ENCODE peak calls at places on chromosome 1, in five cellular contexts. R is breast epithelium, O is adrenal gland, J is ovary, T is Panc1. S is an unnamed sample. For H3K4me1, the result is how much of the 10 kb centered on the place peaks cover.

GRCh38 chr1:247204177-247204647 is 32.4 kb upstream of the ZNF124 start:
- DNase-seq in J (no peak), R (no peak), T (no peak), O (no peak), S (no peak)

GRCh38 chr1:66298427-66298826 is 235.5 kb upstream of the SGIP1 start:
- DNase-seq in R (no peak), T (no peak), J (no peak), O (no peak), S (peak)

GRCh38 chr1:1666526-1666925 is 7.7 kb upstream of the CDK11B start:
- DNase-seq in T (no peak), J (no peak), O (no peak), R (peak), S (no peak)

GRCh38 chr1:18385239-18385790 is 95.4 kb upstream of the KLHDC7A start:
- DNase-seq in O (peak), R (no peak), J (peak), T (no peak), S (peak)

GRCh38 chr1:42420145-42420544 is 35.7 kb downstream of the ZMYND12 start:
- DNase-seq in J (no peak), O (no peak), T (no peak), R (no peak), S (no peak)

GRCh38 chr1:77536813-77537212 is 145.6 kb downstream of the ZZZ3 start:
- DNase-seq in O (no peak), J (no peak), R (no peak), T (peak), S (no peak)

GRCh38 chr1:199310701-199311100 is 671.9 kb downstream of the PTPRC start:
- DNase-seq in O (no peak), R (no peak), T (no peak), J (no peak), S (no peak)

GRCh38 chr1:164361927-164362326 is 197.1 kb upstream of the PBX1 start:
- DNase-seq in T (no peak), J (no peak), O (peak), R (no peak), S (no peak)

GRCh38 chr1:209199822-209200221 is 383.7 kb upstream of the CAMK1G start:
- DNase-seq in O (no peak), R (no peak), T (no peak), J (no peak), S (no peak)

GRCh38 chr1:100034465-100034864 is 64.7 kb downstream of the SLC35A3 start:
- DNase-seq in O (no peak), R (no peak), J (no peak), T (no peak), S (no peak)

GRCh38 chr1:111417755-111418154 is 9.8 kb downstream of the OVGP1 start:
- DNase-seq in O (no peak), T (no peak), J (no peak), R (no peak), S (no peak)

GRCh38 chr1:8013800-8014199 is 12.3 kb downstream of the ERRFI1 start:
- DNase-seq in R (no peak), O (no peak), T (no peak), J (no peak), S (no peak)

GRCh38 chr1:12619396-12620141 is 1.6 kb upstream of the DHRS3 start:
- DNase-seq in R (peak), T (peak), J (peak), O (peak), S (peak)

GRCh38 chr1:91885331-91885715 is 628 bp downstream of the TGFBR3 start:
- DNase-seq in O (peak), T (no peak), J (peak), R (no peak), S (peak)

GRCh38 chr1:167342846-167343245 is 122.2 kb downstream of the POU2F1 start:
- DNase-seq in O (no peak), T (peak), J (no peak), R (no peak), S (no peak)

GRCh38 chr1:243268284-243268653 is 12.4 kb downstream of the SDCCAG8 start:
- DNase-seq in R (no peak), J (no peak), T (no peak), O (no peak), S (no peak)

GRCh38 chr1:121519042-121519755 is 334.4 kb downstream of the SRGAP2C start:
- DNase-seq in T (peak), R (no peak), J (no peak), O (peak), S (peak)

GRCh38 chr1:171017431-171017830 is 73.3 kb upstream of the FMO3 start:
- DNase-seq in T (no peak), O (no peak), R (no peak), J (no peak), S (no peak)

GRCh38 chr1:24503003-24503751 is 541 bp downstream of the RCAN3 start:
- DNase-seq in R (no peak), J (no peak), O (no peak), T (no peak), S (peak)

GRCh38 chr1:180365039-180365438 is 135.0 kb downstream of the LHX4 start:
- DNase-seq in J (no peak), O (no peak), R (no peak), T (no peak), S (no peak)

GRCh38 chr1:67532452-67533216 is 102.4 kb upstream of the SERBP1 start:
- DNase-seq in O (peak), R (no peak), J (peak), T (peak), S (peak)

GRCh38 chr1:180912211-180912800 is 391 bp upstream of the KIAA1614 start:
- DNase-seq in T (no peak), O (no peak), R (no peak), J (peak), S (peak)

GRCh38 chr1:58628987-58629598 is 52.0 kb upstream of the TACSTD2 start:
- DNase-seq in R (no peak), O (no peak), T (no peak), J (no peak), S (no peak)

GRCh38 chr1:201826830-201827229 is 2.1 kb upstream of the IPO9 start:
- DNase-seq in O (no peak), T (no peak), R (no peak), J (no peak), S (no peak)

GRCh38 chr1:46274224-46275029 is 26.9 kb downstream of the RAD54L start:
- DNase-seq in T (no peak), J (no peak), O (no peak), R (no peak), S (no peak)

GRCh38 chr1:20194224-20194623 is 7.9 kb upstream of the PLA2G2C start:
- DNase-seq in T (no peak), R (no peak), J (no peak), O (no peak), S (no peak)

GRCh38 chr1:227959325-227959860 is 11.7 kb upstream of the WNT9A start:
- DNase-seq in R (no peak), T (no peak), J (no peak), O (peak), S (no peak)

GRCh38 chr1:178566187-178566586 is 53.3 kb downstream of the TEX35 start:
- DNase-seq in T (no peak), R (no peak), J (no peak), O (no peak), S (no peak)

GRCh38 chr1:9476790-9477463 is 62.3 kb upstream of the SLC25A33 start:
- DNase-seq in T (no peak), O (no peak), R (no peak), J (no peak), S (no peak)

GRCh38 chr1:10168912-10169514 is 41.4 kb upstream of the KIF1B start:
- DNase-seq in R (no peak), J (no peak), T (no peak), O (no peak), S (no peak)

GRCh38 chr1:37323486-37324377 is 150.6 kb upstream of the ZC3H12A start:
- DNase-seq in J (no peak), O (no peak), R (no peak), T (peak), S (peak)

GRCh38 chr1:236998571-236998970 is 5.7 kb downstream of the MT1HL1 start:
- DNase-seq in J (no peak), T (no peak), O (no peak), R (no peak), S (no peak)

GRCh38 chr1:213982814-213983588 is 4.8 kb upstream of the PROX1 start:
- DNase-seq in O (no peak), R (no peak), J (peak), T (no peak), S (no peak)

GRCh38 chr1:2204384-2205190 is 10.0 kb upstream of the FAAP20 start:
- DNase-seq in O (peak), J (peak), T (no peak), R (peak), S (peak)

GRCh38 chr1:94300731-94301130 is 63.3 kb upstream of the ARHGAP29 start:
- DNase-seq in T (no peak), O (no peak), R (no peak), J (no peak), S (no peak)

GRCh38 chr1:208268541-208269337 is 24.6 kb upstream of the PLXNA2 start:
- DNase-seq in J (no peak), T (no peak), R (no peak), O (no peak), S (no peak)

GRCh38 chr1:109197163-109198042 is 16.3 kb upstream of the SARS1 start:
- DNase-seq in R (no peak), J (no peak), O (peak), T (peak), S (no peak)

GRCh38 chr1:203196371-203196770 is 9.9 kb upstream of the CHI3L1 start:
- DNase-seq in O (no peak), R (no peak), J (no peak), T (no peak), S (no peak)
- TF ChIP-seq CTCF in O (no peak), R (no peak), J (no peak), T (no peak), S (no peak)

GRCh38 chr1:117633068-117633345 is 27.2 kb downstream of the TENT5C start:
- DNase-seq in O (no peak), R (no peak), J (no peak), T (no peak), S (no peak)

GRCh38 chr1:117632269-117633067 is 26.6 kb downstream of the TENT5C start:
- DNase-seq in T (no peak), J (no peak), O (no peak), R (no peak), S (no peak)

GRCh38 chr1:117633423-117633822 is 27.6 kb downstream of the TENT5C start:
- DNase-seq in O (no peak), J (no peak), T (no peak), R (no peak), S (no peak)

GRCh38 chr1:117634631-117635030 is 28.8 kb downstream of the TENT5C start:
- DNase-seq in T (no peak), R (no peak), J (no peak), O (peak), S (no peak)

DNA sequence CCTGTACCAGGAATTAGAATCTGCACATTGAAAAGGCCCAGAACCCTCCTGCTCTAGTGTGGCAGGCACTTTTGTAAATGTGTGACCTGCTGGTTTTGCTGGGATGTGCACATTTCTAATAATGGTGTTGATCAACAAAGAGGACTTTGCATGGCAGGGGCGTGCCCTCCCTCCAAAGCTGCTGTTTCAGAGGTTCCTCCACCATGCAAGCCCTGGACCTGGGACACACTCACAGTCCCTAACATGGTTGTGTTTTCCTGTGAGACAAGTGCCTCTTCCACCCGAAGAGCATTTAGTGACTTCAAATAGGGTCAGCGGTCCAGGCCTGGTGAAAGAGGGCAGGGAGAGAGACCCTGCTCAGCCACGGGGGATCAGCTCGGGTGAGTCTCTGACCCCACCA is 28.1 kb downstream of the TENT5C start:
- DNase-seq in J (no peak), T (no peak), O (peak), R (no peak), S (no peak)
- H3K4me1 ChIP-seq in J (under half), T (under half), O (under half), R (under half), S (under half)

GRCh38 chr1:15717418-15718131 is 18.5 kb upstream of the SLC25A34 start:
- DNase-seq in J (no peak), T (no peak), O (no peak), R (no peak), S (no peak)

GRCh38 chr1:15718199-15718601 is 17.9 kb upstream of the SLC25A34 start:
- DNase-seq in T (no peak), O (no peak), J (no peak), R (no peak), S (no peak)

GRCh38 chr1:15712158-15712557 is 23.9 kb upstream of the SLC25A34 start:
- DNase-seq in O (no peak), T (no peak), J (no peak), R (no peak), S (no peak)

GRCh38 chr1:15719721-15720120 is 16.3 kb upstream of the SLC25A34 start:
- DNase-seq in R (no peak), T (no peak), O (no peak), J (no peak), S (no peak)

GRCh38 chr1:15714438-15715136 is 21.5 kb upstream of the SLC25A34 start:
- DNase-seq in O (no peak), J (peak), T (no peak), R (no peak), S (no peak)
- H3K4me3 ChIP-seq in O (no peak), J (no peak), T (no peak), R (no peak), S (no peak)

GRCh38 chr1:147492207-147492606 is 49.1 kb upstream of the BCL9 start:
- DNase-seq in J (no peak), T (no peak), O (no peak), R (no peak), S (no peak)
- TF ChIP-seq CTCF in J (no peak), T (peak), O (no peak), R (no peak), S (no peak)

GRCh38 chr1:3459940-3460652 is 5.6 kb downstream of the ARHGEF16 start:
- DNase-seq in O (no peak), J (no peak), T (no peak), R (no peak), S (peak)
- H3K4me1 ChIP-seq in O (under half), J (under half), T (under half), R (under half), S (under half)

GRCh38 chr1:53681647-53682368 is 57.2 kb downstream of the GLIS1 start:
- DNase-seq in O (peak), T (no peak), R (peak), J (peak), S (peak)
- H3K4me3 ChIP-seq in O (no peak), T (no peak), R (no peak), J (no peak), S (no peak)

DNA sequence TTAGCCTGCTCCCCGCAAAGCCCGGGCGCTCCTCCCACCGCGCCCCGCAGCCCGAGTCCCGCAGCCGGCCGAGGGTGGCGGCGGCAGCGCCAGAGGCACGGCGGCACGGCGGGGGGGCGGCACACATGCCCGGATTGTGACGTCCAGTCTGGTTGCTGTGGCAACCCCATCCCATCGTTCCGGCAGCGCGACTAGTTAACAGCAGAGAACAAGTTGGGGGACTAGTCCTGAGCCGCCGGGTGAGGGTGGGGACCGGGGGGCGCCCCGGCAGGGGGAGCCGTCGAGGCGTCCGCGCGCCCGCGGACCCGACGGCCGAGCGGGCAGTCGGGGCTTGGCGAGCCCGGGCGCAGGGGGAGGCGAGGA is at the start of gene CHD5:
- DNase-seq in T (no peak), O (peak), J (no peak), R (no peak), S (no peak)
- TF ChIP-seq CTCF in T (peak), O (no peak), J (no peak), R (no peak), S (no peak)

GRCh38 chr1:165423181-165423580 is 21.7 kb downstream of the RXRG start:
- DNase-seq in J (no peak), R (no peak), O (no peak), T (no peak), S (no peak)
- H3K4me1 ChIP-seq in J (under half), R (under half), O (under half), T (under half), S (under half)

S was measured in colonic mucosa.